ENCODE peak calls at places on chromosomes 7 and 10, in six cellular contexts. F is OCI-LY7, B is endothelial cell, T is left ventricle myocardium inferior, J is brain microvascular endothelial cell, R is Peyer's patch. Q is an unnamed sample.

GRCh38 chr7:87148332-87148955 is 3.8 kb upstream of the DMTF1 start:
- DNase-seq in J (no peak), F (peak; percentile 46), T (no peak), R (no peak), B (no peak), Q (no peak)

GRCh38 chr10:122373713-122374112 is 795 bp upstream of the PLEKHA1 start:
- DNase-seq in R (no peak), J (peak; percentile 8), T (no peak), F (no peak), B (no peak), Q (no peak)

GRCh38 chr7:33901199-33901598 is 4.1 kb upstream of the BMPER start:
- DNase-seq in B (no peak), F (no peak), R (no peak), T (no peak), J (no peak), Q (no peak)

GRCh38 chr7:122064971-122065370 is 79.1 kb downstream of the AASS start:
- DNase-seq in R (no peak), J (peak; percentile 20), B (no peak), T (no peak), F (no peak), Q (no peak)

GRCh38 chr7:101950450-101951119 is 133.2 kb downstream of the CUX1 start:
- DNase-seq in F (no peak), R (no peak), J (peak; percentile 49), T (no peak), B (no peak), Q (no peak)

GRCh38 chr10:51188013-51188412 is 113.7 kb downstream of the PRKG1 start:
- DNase-seq in R (no peak), F (no peak), T (no peak), B (no peak), J (no peak), Q (no peak)

GRCh38 chr10:43265799-43266721 is 805 bp downstream of the RASGEF1A start:
- DNase-seq in J (no peak), R (peak; percentile 20), B (no peak), F (no peak), T (no peak), Q (peak; percentile 39)

GRCh38 chr10:89706011-89706410 is 4.6 kb downstream of the KIF20B start:
- DNase-seq in F (no peak), T (no peak), J (no peak), R (no peak), B (no peak), Q (no peak)

GRCh38 chr7:25348066-25348595 is 119.8 kb upstream of the NPVF start:
- DNase-seq in B (no peak), J (no peak), R (no peak), F (no peak), T (no peak), Q (no peak)

GRCh38 chr10:89163265-89163995 is 43.7 kb downstream of the CH25H start:
- DNase-seq in B (no peak), F (peak; percentile 12), T (peak; percentile 14), J (no peak), R (peak; percentile 52), Q (no peak)

GRCh38 chr10:105398202-105398601 is 757.1 kb downstream of the SORCS3 start:
- DNase-seq in T (peak; percentile 25), R (no peak), F (no peak), B (no peak), J (no peak), Q (no peak)

GRCh38 chr7:30735631-30736030 is 16.3 kb upstream of the INMT start:
- DNase-seq in R (no peak), B (no peak), F (no peak), J (no peak), T (no peak), Q (no peak)

GRCh38 chr10:5604946-5605345 is 61.4 kb downstream of the ASB13 start:
- DNase-seq in F (no peak), B (no peak), R (no peak), T (no peak), J (no peak), Q (no peak)

GRCh38 chr7:73721237-73721848 is 1.9 kb upstream of the STX1A start:
- DNase-seq in T (peak; percentile 73), J (no peak), R (no peak), F (no peak), B (no peak), Q (no peak)

GRCh38 chr7:79893991-79894390 is 240.6 kb upstream of the GNAI1 start:
- DNase-seq in B (no peak), R (no peak), T (no peak), J (no peak), F (no peak), Q (no peak)

GRCh38 chr10:5887641-5888040 is 2.1 kb downstream of the ANKRD16 start:
- DNase-seq in J (no peak), F (no peak), R (no peak), T (no peak), B (no peak), Q (no peak)

GRCh38 chr7:133253522-133253882 is 624 bp downstream of the EXOC4 start:
- DNase-seq in R (no peak), T (no peak), B (peak; percentile 5), J (no peak), F (peak; percentile 42), Q (no peak)

GRCh38 chr7:50229964-50230363 is 74.6 kb upstream of the IKZF1 start:
- DNase-seq in T (no peak), R (no peak), B (no peak), J (no peak), F (peak; percentile 68), Q (no peak)

GRCh38 chr7:139798892-139799291 is 21.1 kb upstream of the HIPK2 start:
- DNase-seq in F (no peak), R (no peak), B (no peak), T (no peak), J (no peak), Q (no peak)

GRCh38 chr10:124742418-124743187 is 1.6 kb downstream of the FAM53B start:
- DNase-seq in T (no peak), F (peak; percentile 79), B (peak; percentile 43), J (peak; percentile 24), R (no peak), Q (no peak)
- TF ChIP-seq CTCF in T (peak; percentile 29), F (peak; percentile 60), B (no peak), J (peak; percentile 62), R (no peak), Q (peak; percentile 32)

DNA sequence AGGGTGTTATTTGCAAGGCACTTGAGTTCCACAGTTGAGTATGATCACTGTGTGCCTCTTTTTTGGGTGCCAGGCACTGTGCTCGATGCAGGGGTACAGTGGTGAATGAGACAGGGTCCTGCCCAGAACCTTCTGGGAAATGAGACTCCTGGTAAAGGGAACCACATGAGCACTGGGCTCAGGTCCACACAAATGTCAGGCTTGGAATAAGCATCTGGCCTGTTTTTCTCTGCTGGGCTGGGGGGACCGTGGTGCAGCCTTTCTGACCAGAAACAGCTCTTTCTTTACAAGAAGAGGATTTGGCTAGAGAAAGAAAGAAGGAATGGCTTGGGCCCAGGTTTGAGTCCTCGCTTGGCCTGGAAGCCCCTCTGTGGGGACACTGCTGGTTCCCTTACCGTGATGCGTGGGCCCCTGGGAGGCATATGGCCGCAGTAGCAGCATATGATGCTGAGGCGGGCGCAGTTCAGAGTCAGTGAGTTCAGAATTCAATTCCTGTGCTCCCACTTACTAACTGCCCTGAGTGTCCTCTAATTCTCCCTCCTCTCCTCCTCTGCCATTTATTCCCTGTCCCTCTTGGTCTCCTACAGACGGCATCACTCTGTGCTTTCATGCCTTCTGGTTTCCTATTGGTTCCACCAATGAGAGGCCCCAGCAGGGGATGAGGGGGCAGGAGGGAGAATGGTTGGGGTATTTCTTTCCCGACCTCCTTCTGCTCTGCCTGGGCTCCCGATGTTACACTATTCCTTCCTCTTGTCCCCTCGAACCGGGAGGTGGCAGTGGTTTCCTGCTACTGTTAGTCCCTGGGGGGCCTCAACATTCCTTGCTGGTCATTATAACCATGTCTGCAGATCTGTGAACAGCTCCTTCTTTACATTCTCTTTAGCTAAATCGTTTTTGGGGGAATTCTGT is 9.6 kb upstream of the KCP start:
- DNase-seq in F (no peak), J (no peak), B (no peak), T (no peak), R (no peak), Q (no peak)
- TF ChIP-seq CTCF in F (no peak), J (peak; percentile 17), B (no peak), T (no peak), R (no peak), Q (no peak)

DNA sequence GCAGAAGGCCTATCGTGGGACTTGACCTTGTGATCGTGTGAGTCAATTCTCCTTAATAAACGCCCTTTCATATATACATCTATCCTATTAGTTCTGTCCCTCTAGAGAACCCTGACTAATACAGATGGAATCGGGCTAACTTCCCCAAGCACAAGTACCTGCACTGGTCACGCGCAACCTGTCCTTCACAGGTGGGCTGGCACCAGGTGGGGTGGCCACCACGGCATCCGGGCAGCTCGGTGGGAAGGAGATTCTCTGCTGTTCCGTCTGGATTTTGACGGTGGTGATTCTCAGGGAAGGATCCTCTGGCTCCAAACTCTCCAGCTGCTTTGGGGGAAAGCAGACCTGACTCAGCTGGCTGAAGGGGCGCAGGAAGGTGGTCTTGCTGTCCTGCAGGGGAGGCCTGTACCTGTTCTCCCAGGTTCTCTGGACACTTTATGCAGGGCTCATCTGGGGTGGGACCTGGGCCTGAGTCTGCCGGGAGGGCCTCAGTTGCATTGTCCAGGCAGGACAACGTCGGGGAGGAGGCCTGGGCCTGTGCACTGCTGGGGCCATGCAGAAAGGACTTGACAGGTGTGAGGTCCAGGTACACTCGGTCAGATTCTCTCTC is 61.1 kb downstream of the VWA2 start:
- DNase-seq in T (no peak), R (no peak), J (no peak), B (no peak), F (no peak), Q (no peak)
- TF ChIP-seq CTCF in T (no peak), R (no peak), J (no peak), B (no peak), F (no peak), Q (no peak)

DNA sequence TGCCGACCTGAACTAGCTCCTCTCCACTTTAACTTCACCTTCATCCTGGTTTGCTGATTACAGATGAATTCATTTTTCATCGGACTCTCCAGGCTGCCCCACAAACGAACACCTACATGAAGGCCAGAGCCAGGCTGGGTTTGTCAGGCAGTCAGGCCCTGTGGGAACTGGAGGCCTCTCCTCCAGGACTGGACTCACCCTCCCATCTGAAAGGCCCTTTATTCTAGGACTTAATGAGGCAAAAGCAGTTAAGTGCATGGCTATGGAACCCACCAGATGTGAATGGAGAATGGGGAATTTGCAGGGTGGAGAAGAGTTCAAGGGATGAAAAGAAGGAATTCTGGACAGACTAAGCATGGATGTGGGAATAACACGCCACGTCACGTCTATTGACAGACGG is 170.8 kb downstream of the ARHGAP12 start:
- DNase-seq in R (no peak), F (no peak), B (no peak), T (no peak), J (no peak), Q (no peak)
- TF ChIP-seq CTCF in R (no peak), F (no peak), B (no peak), T (no peak), J (no peak), Q (no peak)

GRCh38 chr10:78732381-78732780 is 336.4 kb upstream of the ZMIZ1 start:
- DNase-seq in B (no peak), T (no peak), R (no peak), J (no peak), F (no peak), Q (no peak)

GRCh38 chr10:78731675-78732074 is 337.1 kb upstream of the ZMIZ1 start:
- DNase-seq in T (no peak), F (no peak), R (no peak), J (no peak), B (no peak), Q (no peak)

GRCh38 chr10:78729366-78729765 is 339.4 kb upstream of the ZMIZ1 start:
- DNase-seq in B (no peak), J (no peak), R (no peak), F (no peak), T (no peak), Q (no peak)

GRCh38 chr10:78729810-78730209 is 339.0 kb upstream of the ZMIZ1 start:
- DNase-seq in R (no peak), F (no peak), T (no peak), J (no peak), B (no peak), Q (no peak)

GRCh38 chr10:78730754-78731153 is 338.0 kb upstream of the ZMIZ1 start:
- DNase-seq in B (no peak), R (no peak), T (no peak), F (no peak), J (no peak), Q (no peak)
- TF ChIP-seq CTCF in B (no peak), R (no peak), T (no peak), F (no peak), J (no peak), Q (no peak)